ENCODE peak calls at places on chromosomes 3 and 15, in five cellular contexts. Q is retina, W is HCT116, H is nucleus accumbens, F is neural crest cell. S is an unnamed sample.
A peak's percentile ranks its signal among the peaks of the same experiment; 100 is the strongest.

GRCh38 chr3:10855871-10856662 is 40.0 kb downstream of the SLC6A11 start:
- DNase-seq in H (no peak), Q (no peak), F (no peak), W (peak; percentile 12), S (no peak)

GRCh38 chr3:49489247-49489646 is 19.2 kb downstream of the DAG1 start:
- DNase-seq in W (no peak), H (no peak), Q (no peak), F (no peak), S (no peak)

GRCh38 chr3:138670409-138670808 is 61.8 kb downstream of the FAIM start:
- DNase-seq in W (no peak), F (no peak), Q (no peak), H (no peak), S (no peak)

GRCh38 chr3:60555704-60556340 is 695.4 kb downstream of the FHIT start:
- DNase-seq in W (no peak), H (no peak), F (no peak), Q (peak; percentile 40), S (no peak)

GRCh38 chr3:46880884-46881818 is 3.6 kb downstream of the PTH1R start:
- DNase-seq in W (no peak), Q (no peak), H (no peak), F (no peak), S (no peak)

GRCh38 chr3:156598413-156598812 is 43.5 kb upstream of the SSR3 start:
- DNase-seq in Q (no peak), H (no peak), W (no peak), F (no peak), S (no peak)

GRCh38 chr3:42544492-42545283 is 37.1 kb downstream of the SEC22C start:
- DNase-seq in W (no peak), F (no peak), Q (no peak), H (no peak), S (no peak)

GRCh38 chr3:158434412-158435038 is 136.5 kb upstream of the MLF1 start:
- DNase-seq in W (peak; percentile 37), F (peak; percentile 54), H (peak; percentile 39), Q (peak; percentile 58), S (peak; percentile 6)

GRCh38 chr3:47441796-47442551 is 33.8 kb downstream of the SCAP start:
- DNase-seq in H (no peak), F (no peak), W (no peak), Q (no peak), S (no peak)

GRCh38 chr3:71031151-71031550 is 552.4 kb downstream of the FOXP1 start:
- DNase-seq in H (no peak), Q (no peak), W (no peak), F (no peak), S (no peak)

GRCh38 chr3:150635526-150635925 is 32.4 kb downstream of the SELENOT start:
- DNase-seq in H (no peak), Q (peak; percentile 19), W (no peak), F (no peak), S (peak; percentile 13)

GRCh38 chr3:12898290-12898979 is 57.1 kb upstream of the RPL32 start:
- DNase-seq in W (no peak), H (no peak), Q (no peak), F (no peak), S (no peak)

GRCh38 chr3:152320201-152320617 is 51.5 kb downstream of the MBNL1 start:
- DNase-seq in F (no peak), H (no peak), Q (no peak), W (no peak), S (no peak)

GRCh38 chr3:169659096-169659521 is 4.4 kb downstream of the MECOM start:
- DNase-seq in H (no peak), Q (peak; percentile 67), W (no peak), F (no peak), S (no peak)

GRCh38 chr3:6732807-6733206 is 128.1 kb upstream of the GRM7 start:
- DNase-seq in W (no peak), Q (no peak), F (no peak), H (no peak), S (no peak)

GRCh38 chr3:139111392-139112229 is 66.9 kb upstream of the PRR23C start:
- DNase-seq in F (peak; percentile 65), H (peak; percentile 63), Q (peak; percentile 70), W (peak; percentile 57), S (peak; percentile 33)

GRCh38 chr3:196774191-196774820 is 34.6 kb downstream of the PAK2 start:
- DNase-seq in F (no peak), Q (no peak), W (no peak), H (no peak), S (no peak)

GRCh38 chr3:194377708-194378107 is 8.2 kb upstream of the LRRC15 start:
- DNase-seq in F (no peak), W (no peak), H (no peak), Q (no peak), S (no peak)

GRCh38 chr3:103609472-103609871 is 1174.7 kb downstream of the ZPLD1 start:
- DNase-seq in F (no peak), W (no peak), Q (no peak), H (no peak), S (no peak)

GRCh38 chr3:51686512-51687215 is 15.6 kb downstream of the TEX264 start:
- DNase-seq in H (no peak), Q (no peak), W (no peak), F (no peak), S (peak; percentile 72)

GRCh38 chr3:169512991-169513390 is 150.5 kb downstream of the MECOM start:
- DNase-seq in Q (no peak), W (no peak), H (no peak), F (no peak), S (no peak)

GRCh38 chr15:50146661-50147060 is 27.6 kb upstream of the ATP8B4 start:
- DNase-seq in W (no peak), F (no peak), H (no peak), Q (no peak), S (no peak)

GRCh38 chr15:91970142-91970541 is 116.6 kb downstream of the SLCO3A1 start:
- DNase-seq in H (peak; percentile 59), F (no peak), Q (no peak), W (no peak), S (no peak)

GRCh38 chr3:37181766-37182165 is 7.4 kb upstream of the LRRFIP2 start:
- DNase-seq in H (no peak), Q (no peak), W (no peak), F (no peak), S (no peak)

GRCh38 chr3:148957586-148957985 is 33.8 kb upstream of the GYG1 start:
- DNase-seq in W (peak; percentile 8), H (no peak), F (no peak), Q (no peak), S (no peak)

GRCh38 chr3:12935861-12936830 is 94.8 kb upstream of the RPL32 start:
- DNase-seq in H (no peak), Q (no peak), F (no peak), W (no peak), S (no peak)

GRCh38 chr3:158205994-158206393 is 96.1 kb downstream of the RSRC1 start:
- DNase-seq in F (no peak), Q (no peak), H (no peak), W (no peak), S (no peak)

GRCh38 chr3:5078151-5078550 is 43.9 kb upstream of the ARL8B start:
- DNase-seq in Q (no peak), W (no peak), H (no peak), F (no peak), S (no peak)

GRCh38 chr3:62870321-62870720 is 4.9 kb downstream of the CADPS start:
- DNase-seq in Q (no peak), W (no peak), F (no peak), H (no peak), S (no peak)

GRCh38 chr3:9669720-9670432 is 20.6 kb downstream of the MTMR14 start:
- DNase-seq in Q (no peak), F (no peak), W (no peak), H (no peak), S (no peak)

GRCh38 chr3:71515640-71516383 is 67.7 kb downstream of the FOXP1 start:
- DNase-seq in Q (no peak), W (no peak), F (no peak), H (no peak), S (no peak)

GRCh38 chr3:159825216-159825854 is 163.3 kb upstream of the IL12A start:
- DNase-seq in H (no peak), F (no peak), Q (no peak), W (no peak), S (no peak)

GRCh38 chr15:90814193-90814811 is 54.1 kb upstream of the FURIN start:
- DNase-seq in F (no peak), W (no peak), H (no peak), Q (no peak), S (no peak)

GRCh38 chr15:59792359-59792758 is 103.2 kb upstream of the BNIP2 start:
- DNase-seq in Q (no peak), H (no peak), W (no peak), F (no peak), S (peak; percentile 10)

GRCh38 chr15:68312701-68313204 is 35.2 kb downstream of the FEM1B start:
- DNase-seq in F (no peak), Q (no peak), H (no peak), W (no peak), S (no peak)

GRCh38 chr3:194194051-194194756 is 58.3 kb downstream of the HES1 start:
- DNase-seq in W (no peak), Q (no peak), H (no peak), F (no peak), S (no peak)

GRCh38 chr3:119318871-119319270 is 24.7 kb downstream of the ARHGAP31 start:
- DNase-seq in Q (no peak), H (no peak), W (no peak), F (no peak), S (no peak)

GRCh38 chr15:87959080-87959479 is 297.5 kb downstream of the NTRK3 start:
- DNase-seq in F (no peak), Q (no peak), H (no peak), W (no peak), S (no peak)

GRCh38 chr3:16512435-16513140 is 911 bp downstream of the RFTN1 start:
- DNase-seq in H (no peak), W (no peak), F (no peak), Q (peak; percentile 65), S (peak; percentile 45)

S was measured in effector memory CD8-positive, alpha-beta T cell.